ENCODE peak calls at places on chromosome 19, in ten cellular contexts. O is fibroblast of lung, V is body of pancreas, M is endothelial cell of umbilical vein, B is neural progenitor cell, D is HL-60, W is stomach, C is uterus, Y is IMR-90, U is mammary epithelial cell. S is an unnamed sample.

GRCh38 chr19:1970806-1971502 is 30.0 kb downstream of the CSNK1G2 start:
- DNase-seq in O (no peak), V (no peak), M (no peak), B (no peak), D (no peak), W (no peak), C (no peak), Y (no peak), U (no peak), S (no peak)

GRCh38 chr19:48637449-48637947 is 319 bp upstream of the DBP start:
- DNase-seq in O (peak; percentile 99), V (peak; percentile 100), M (peak; percentile 98), B (peak; percentile 99), D (peak; percentile 100), W (peak; percentile 99), C (peak; percentile 100), Y (peak; percentile 99), U (peak; percentile 97), S (peak; percentile 100)

GRCh38 chr19:48480151-48480475 is 10.9 kb downstream of the CYTH2 start:
- DNase-seq in O (peak; percentile 29), V (peak; percentile 62), M (peak; percentile 35), B (no peak), D (no peak), W (peak; percentile 49), C (peak; percentile 68), Y (no peak), U (no peak), S (peak; percentile 86)

GRCh38 chr19:11125994-11126685 is 29.4 kb downstream of the SPC24 start:
- DNase-seq in O (peak; percentile 78), V (peak; percentile 80), M (peak; percentile 68), B (peak; percentile 83), D (peak; percentile 71), W (peak; percentile 84), C (peak; percentile 89), Y (peak; percentile 64), U (no peak), S (peak; percentile 78)

GRCh38 chr19:34990578-34991192 is 9.4 kb upstream of the GRAMD1A start:
- DNase-seq in O (no peak), V (no peak), M (no peak), B (no peak), D (no peak), W (no peak), C (no peak), Y (no peak), U (no peak), S (no peak)

GRCh38 chr19:38666662-38667448 is 19.4 kb downstream of the ACTN4 start:
- DNase-seq in O (peak; percentile 74), V (peak; percentile 89), M (peak; percentile 90), B (peak; percentile 58), D (no peak), W (no peak), C (no peak), Y (peak; percentile 81), U (peak; percentile 74), S (peak; percentile 49)

GRCh38 chr19:38486731-38487336 is 53.3 kb downstream of the RYR1 start:
- DNase-seq in O (no peak), V (no peak), M (no peak), B (no peak), D (no peak), W (no peak), C (no peak), Y (no peak), U (no peak), S (no peak)

GRCh38 chr19:49923055-49924003 is 5.7 kb upstream of the ATF5 start:
- DNase-seq in O (no peak), V (no peak), M (no peak), B (no peak), D (no peak), W (no peak), C (no peak), Y (no peak), U (no peak), S (peak; percentile 34)

GRCh38 chr19:30090476-30090875 is 148.4 kb downstream of the URI1 start:
- DNase-seq in O (no peak), V (no peak), M (no peak), B (no peak), D (no peak), W (no peak), C (no peak), Y (no peak), U (no peak), S (peak; percentile 12)

DNA sequence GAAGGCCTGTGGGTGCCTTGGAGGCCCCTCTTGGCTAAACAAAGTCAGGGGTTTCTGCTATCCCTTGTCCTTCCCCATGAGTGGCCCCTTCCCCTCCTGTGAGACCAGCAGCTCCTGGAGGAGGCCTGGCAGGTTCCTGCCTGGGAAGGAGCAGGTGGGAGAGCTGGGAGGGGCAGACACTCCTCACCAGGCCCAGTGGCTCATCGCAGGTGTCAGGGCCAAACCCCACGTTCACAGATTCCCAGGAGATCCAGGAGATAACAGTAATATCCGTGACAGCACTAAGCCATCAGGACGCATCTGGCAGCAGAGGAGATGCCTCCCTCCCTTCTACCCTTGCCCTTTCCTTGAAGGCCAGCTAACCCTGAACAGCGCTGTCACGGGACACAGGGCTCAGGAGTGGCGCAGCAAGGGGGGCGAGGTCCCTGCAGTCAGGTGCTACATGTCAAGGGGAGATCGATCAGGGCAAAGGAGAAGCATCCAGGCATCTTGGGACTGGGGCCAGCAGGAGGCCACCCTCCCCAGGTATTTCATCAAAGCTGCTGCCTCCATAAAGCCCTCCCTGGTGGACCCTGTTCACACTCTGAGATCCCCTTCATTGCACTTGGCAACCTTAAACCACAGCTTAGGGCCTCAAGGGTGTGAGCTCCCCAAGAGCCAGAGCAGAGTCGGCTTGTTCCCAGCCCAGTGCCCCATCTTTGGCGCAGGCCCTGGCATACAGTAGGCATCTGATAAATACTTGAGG is 4.8 kb downstream of the CEBPA start:
- DNase-seq in O (no peak), V (no peak), M (no peak), B (no peak), D (peak; percentile 51), W (no peak), C (peak; percentile 10), Y (no peak), U (no peak), S (no peak)
- H3K27me3 ChIP-seq in O (peaks cover 25% of the 10 kb centered on the region), V (no peaks in the 10 kb centered on the region), M (peaks cover 16% of the 10 kb centered on the region), B (peaks cover 40% of the 10 kb centered on the region), D (no peaks in the 10 kb centered on the region), W (no peaks in the 10 kb centered on the region), C (no peaks in the 10 kb centered on the region), Y (peaks cover 64% of the 10 kb centered on the region), U (peaks cover 10% of the 10 kb centered on the region), S (no peaks in the 10 kb centered on the region)

DNA sequence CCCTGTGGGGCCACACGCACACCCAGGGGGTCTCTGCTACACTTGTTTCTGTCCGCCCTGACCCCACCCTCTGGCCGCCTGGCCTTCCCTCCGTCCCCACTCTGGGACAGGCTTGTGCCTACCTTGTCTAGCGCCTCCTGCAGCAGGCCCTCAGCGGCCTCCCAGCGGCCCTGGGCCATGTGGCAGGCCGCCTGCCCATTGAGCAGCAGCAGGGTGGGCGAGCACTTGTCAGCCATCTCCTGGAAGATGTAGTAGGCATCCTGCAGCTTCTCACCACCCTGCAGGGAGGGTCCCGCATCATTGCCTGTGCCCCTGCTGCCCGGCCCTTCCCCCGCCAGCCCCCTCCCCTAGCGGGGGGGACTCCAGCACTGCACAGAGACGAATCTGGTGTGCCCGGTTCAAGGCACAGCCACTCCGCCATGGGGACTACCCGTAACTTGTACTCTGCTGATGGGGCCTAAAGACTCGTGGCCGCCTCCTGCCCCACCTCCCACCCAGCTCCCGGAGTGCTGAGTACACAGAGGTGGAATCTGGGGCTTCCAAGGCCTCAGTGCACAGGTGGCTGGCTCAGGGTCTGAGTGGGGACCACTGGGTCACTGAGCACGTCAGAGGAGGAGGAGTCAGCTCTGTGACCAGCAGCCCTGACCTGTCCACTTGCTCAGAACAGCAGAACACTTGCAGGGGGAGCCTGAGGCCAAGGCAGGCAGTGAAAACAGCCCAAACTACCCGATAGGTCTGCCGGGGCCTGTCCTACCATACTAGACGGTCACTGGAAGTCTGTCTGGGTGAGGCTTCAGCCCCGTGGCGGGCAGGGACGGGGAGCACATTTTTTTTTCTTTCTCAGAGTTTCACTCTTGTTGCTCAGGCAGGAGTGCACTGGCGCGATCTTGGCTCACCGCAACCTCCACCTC is 7.4 kb upstream of the CERS1 start:
- DNase-seq in O (no peak), V (no peak), M (no peak), B (no peak), D (no peak), W (no peak), C (no peak), Y (no peak), U (no peak), S (no peak)
- H3K27ac ChIP-seq in O (no peak overlapping the region), V (no peak overlapping the region), M (no peak overlapping the region), B (no peak overlapping the region), D (no peak overlapping the region), W (no peak overlapping the region), C (no peak overlapping the region), Y (no peak overlapping the region), U (no peak overlapping the region), S (no peak overlapping the region)

GRCh38 chr19:21709464-21709863 is 57.9 kb downstream of the ZNF100 start:
- DNase-seq in O (no peak), V (no peak), M (no peak), B (no peak), D (no peak), W (no peak), C (no peak), Y (no peak), U (no peak), S (no peak)
- TF ChIP-seq CTCF in O (no peak), V (no peak), M (no peak), B (no peak), D (no peak), W (no peak), C (no peak), Y (no peak), U (no peak), S (no peak)

GRCh38 chr19:4592445-4592844 is 33.0 kb upstream of the SEMA6B start:
- DNase-seq in O (no peak), V (no peak), M (no peak), B (no peak), D (no peak), W (no peak), C (no peak), Y (no peak), U (no peak), S (no peak)
- H3K27me3 ChIP-seq in O (peaks cover 1% of the 10 kb centered on the region), V (no peaks in the 10 kb centered on the region), M (peaks cover 3% of the 10 kb centered on the region), B (peaks cover 25% of the 10 kb centered on the region), D (peaks cover 7% of the 10 kb centered on the region), W (peaks cover 36% of the 10 kb centered on the region), C (peaks cover 12% of the 10 kb centered on the region), Y (peaks cover 25% of the 10 kb centered on the region), U (no peaks in the 10 kb centered on the region), S (peaks cover 39% of the 10 kb centered on the region)